ENCODE peak calls at places on chromosomes 3 and 15, in seven cellular contexts. P is PC-3; O is CD8-positive, alpha-beta T cell; X is tibial artery; K is astrocyte; B is brain microvascular endothelial cell; Q is heart right ventricle. H is an unnamed sample.

GRCh38 chr3:149813367-149814281 is 609 bp downstream of the RNF13 start:
- DNase-seq in O (no peak), P (peak; percentile 61), Q (no peak), X (no peak), B (peak; percentile 42), K (peak; percentile 39), H (no peak)

GRCh38 chr3:195770081-195770840 is 41.5 kb downstream of the MUC4 start:
- DNase-seq in B (no peak), Q (no peak), O (no peak), P (no peak), K (no peak), X (no peak), H (no peak)

GRCh38 chr3:122785231-122785630 is 8.4 kb downstream of the HSPBAP1 start:
- DNase-seq in B (no peak), O (no peak), Q (no peak), X (no peak), K (no peak), P (peak; percentile 38), H (no peak)

GRCh38 chr15:96285306-96285705 is 45.2 kb upstream of the NR2F2 start:
- DNase-seq in K (peak; percentile 100), Q (no peak), O (no peak), X (no peak), B (peak; percentile 99), P (no peak), H (peak; percentile 97)

GRCh38 chr3:161969867-161970266 is 473.3 kb downstream of the OTOL1 start:
- DNase-seq in P (peak; percentile 28), K (peak; percentile 6), X (no peak), O (no peak), Q (no peak), B (no peak), H (no peak)

GRCh38 chr3:72630614-72631344 is 217.5 kb downstream of the SHQ1 start:
- DNase-seq in X (no peak), Q (no peak), P (no peak), O (no peak), B (no peak), K (no peak), H (no peak)

GRCh38 chr15:51077565-51078153 is 17.0 kb downstream of the TNFAIP8L3 start:
- DNase-seq in X (peak; percentile 89), O (peak; percentile 25), P (no peak), K (no peak), Q (peak; percentile 71), B (peak; percentile 9), H (no peak)

GRCh38 chr15:72227720-72228119 is 3.3 kb downstream of the PKM start:
- DNase-seq in B (no peak), P (peak; percentile 23), K (no peak), X (peak; percentile 37), O (no peak), Q (no peak), H (no peak)

GRCh38 chr3:41705893-41706292 is 256.0 kb downstream of the ULK4 start:
- DNase-seq in Q (no peak), K (no peak), O (no peak), X (no peak), P (no peak), B (no peak), H (no peak)

GRCh38 chr3:120461416-120461815 is 10.6 kb upstream of the FSTL1 start:
- DNase-seq in X (no peak), P (no peak), K (no peak), O (no peak), B (no peak), Q (no peak), H (no peak)

GRCh38 chr3:120460217-120460616 is 9.4 kb upstream of the FSTL1 start:
- DNase-seq in P (no peak), B (no peak), O (no peak), K (no peak), X (no peak), Q (no peak), H (no peak)

GRCh38 chr3:120459196-120459595 is 8.4 kb upstream of the FSTL1 start:
- DNase-seq in O (no peak), B (no peak), Q (no peak), K (no peak), P (no peak), X (no peak), H (no peak)

GRCh38 chr3:120460862-120461261 is 10.1 kb upstream of the FSTL1 start:
- DNase-seq in K (no peak), B (no peak), O (no peak), Q (no peak), X (no peak), P (no peak), H (no peak)

DNA sequence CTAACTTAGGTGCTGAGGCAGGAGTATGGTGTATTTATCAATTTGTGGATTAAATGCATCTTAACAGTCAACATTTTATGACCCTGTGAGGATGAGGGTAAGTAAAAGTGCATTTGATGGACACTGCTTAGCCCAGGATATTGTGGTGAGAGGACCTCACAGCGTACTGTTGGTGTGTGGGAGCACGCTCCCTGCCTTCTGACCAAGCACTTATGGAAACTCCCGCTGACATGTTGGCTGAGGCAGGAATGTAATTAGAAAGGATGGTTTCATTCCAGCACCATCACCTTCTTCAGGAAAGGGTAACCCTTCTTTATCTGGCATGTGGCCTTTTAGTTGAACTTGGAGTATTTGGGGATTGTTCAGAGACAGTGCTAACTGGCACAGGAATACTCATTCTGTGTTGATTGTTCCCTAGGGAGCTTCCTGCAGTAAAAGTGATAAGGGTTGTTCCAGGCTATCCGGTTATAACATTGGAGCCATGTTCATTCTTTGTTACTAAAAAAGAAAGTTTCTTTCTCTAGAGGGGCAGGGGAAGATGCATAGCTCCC is 11.7 kb upstream of the FSTL1 start:
- DNase-seq in B (no peak), K (no peak), O (no peak), X (no peak), P (no peak), Q (no peak), H (no peak)
- TF ChIP-seq CTCF in B (no peak), K (no peak), O (no peak), X (no peak), P (no peak), Q (no peak), H (no peak)

DNA sequence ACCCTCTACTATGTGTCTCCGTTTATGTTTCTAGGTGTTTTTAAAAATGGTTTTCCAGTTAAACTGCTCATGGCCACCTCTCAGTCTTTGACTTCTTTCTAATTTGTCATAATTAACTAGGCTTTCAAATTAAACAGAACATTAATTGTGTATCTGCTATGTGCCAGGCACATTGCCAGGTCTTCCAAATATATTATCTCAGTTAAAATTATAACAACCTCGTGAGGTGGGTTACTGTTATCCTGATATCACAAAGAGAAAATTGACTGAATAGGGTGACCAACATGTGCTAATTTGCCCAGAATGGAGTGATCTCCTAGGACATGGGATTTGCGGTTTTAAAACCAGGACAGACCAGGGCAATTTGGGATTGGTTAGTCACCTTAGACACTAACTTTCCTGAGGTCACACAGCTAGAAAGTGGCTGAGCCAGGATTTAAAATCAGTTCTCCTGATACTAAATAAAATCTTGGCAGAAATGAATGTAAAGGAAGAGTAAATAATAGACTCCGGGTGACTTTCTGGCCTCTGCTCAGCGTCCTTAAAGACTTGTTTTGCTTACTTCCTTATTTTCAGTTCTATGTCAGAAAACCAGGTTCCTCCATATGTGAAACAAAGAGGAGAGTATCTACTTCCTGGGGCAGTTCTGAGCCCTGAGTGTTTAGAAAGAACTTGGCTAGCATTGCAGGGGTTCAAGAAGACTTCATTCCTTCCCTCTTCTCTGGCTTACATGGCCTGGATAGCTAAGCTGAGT is 222.5 kb upstream of the TLE3 start:
- DNase-seq in K (no peak), P (no peak), Q (no peak), X (no peak), O (no peak), B (no peak), H (no peak)
- H3K27ac ChIP-seq in K (no peak overlapping the region), P (no peak overlapping the region), Q (no peak overlapping the region), X (peak overlapping the region; percentile 26), O (no peak overlapping the region), B (no peak overlapping the region), H (no peak overlapping the region)

GRCh38 chr15:60936186-60936585 is 292.9 kb downstream of the RORA start:
- DNase-seq in B (no peak), P (no peak), Q (no peak), X (no peak), O (no peak), K (no peak), H (no peak)

GRCh38 chr15:60933914-60934885 is 294.9 kb downstream of the RORA start:
- DNase-seq in X (no peak), Q (no peak), B (no peak), P (no peak), K (peak; percentile 8), O (no peak), H (no peak)

GRCh38 chr15:60935130-60935529 is 294.0 kb downstream of the RORA start:
- DNase-seq in O (no peak), X (no peak), P (no peak), Q (no peak), K (no peak), B (no peak), H (no peak)

GRCh38 chr15:60928987-60929386 is 300.1 kb downstream of the RORA start:
- DNase-seq in Q (no peak), P (no peak), O (no peak), K (no peak), B (no peak), X (no peak), H (no peak)

DNA sequence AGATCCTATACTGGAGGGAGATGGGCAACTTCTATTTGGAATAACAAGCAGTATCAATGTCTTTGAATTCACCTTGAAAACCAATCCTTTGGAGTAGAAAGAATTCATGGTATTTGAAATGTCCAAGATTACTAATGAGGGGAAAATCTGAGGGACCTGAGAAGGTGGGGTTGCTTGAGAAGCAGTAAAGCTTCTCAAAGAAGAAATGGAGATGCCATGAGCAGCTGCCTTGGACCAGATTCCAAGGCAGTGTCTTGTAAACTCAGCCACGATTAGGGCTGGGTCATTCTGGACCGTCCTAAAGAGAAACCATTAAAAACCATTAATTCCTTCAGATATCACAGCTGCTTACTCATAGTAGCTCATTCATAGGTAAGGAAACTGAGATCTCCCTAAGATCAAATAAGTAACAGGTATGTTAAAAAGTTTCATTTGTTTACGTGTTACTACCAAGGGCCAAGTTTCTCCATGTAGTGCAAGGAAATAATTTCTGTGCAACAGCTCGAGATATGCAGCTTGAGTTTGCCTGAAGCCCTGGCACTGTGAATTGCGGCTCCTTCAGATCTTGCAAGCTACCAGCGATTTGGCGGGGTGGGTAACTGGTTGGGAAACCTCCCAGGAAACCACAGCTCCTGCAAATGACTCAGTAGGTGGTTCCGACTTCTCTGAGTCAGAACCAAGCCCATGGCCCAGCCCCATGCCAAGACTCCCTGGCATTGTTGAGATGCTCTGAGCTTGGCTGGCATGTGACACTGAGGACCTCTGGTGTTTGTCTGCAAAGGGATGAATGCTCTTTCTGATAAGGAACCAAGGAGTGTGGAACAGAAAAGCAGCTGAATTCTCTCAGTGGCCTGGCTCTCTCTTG is 296.8 kb downstream of the RORA start:
- DNase-seq in K (peak; percentile 70), X (peak; percentile 72), P (peak; percentile 88), Q (no peak), O (peak; percentile 34), B (no peak), H (no peak)
- TF ChIP-seq CTCF in K (no peak), X (peak; percentile 6), P (peak; percentile 65), Q (no peak), O (no peak), B (peak; percentile 26), H (no peak)

DNA sequence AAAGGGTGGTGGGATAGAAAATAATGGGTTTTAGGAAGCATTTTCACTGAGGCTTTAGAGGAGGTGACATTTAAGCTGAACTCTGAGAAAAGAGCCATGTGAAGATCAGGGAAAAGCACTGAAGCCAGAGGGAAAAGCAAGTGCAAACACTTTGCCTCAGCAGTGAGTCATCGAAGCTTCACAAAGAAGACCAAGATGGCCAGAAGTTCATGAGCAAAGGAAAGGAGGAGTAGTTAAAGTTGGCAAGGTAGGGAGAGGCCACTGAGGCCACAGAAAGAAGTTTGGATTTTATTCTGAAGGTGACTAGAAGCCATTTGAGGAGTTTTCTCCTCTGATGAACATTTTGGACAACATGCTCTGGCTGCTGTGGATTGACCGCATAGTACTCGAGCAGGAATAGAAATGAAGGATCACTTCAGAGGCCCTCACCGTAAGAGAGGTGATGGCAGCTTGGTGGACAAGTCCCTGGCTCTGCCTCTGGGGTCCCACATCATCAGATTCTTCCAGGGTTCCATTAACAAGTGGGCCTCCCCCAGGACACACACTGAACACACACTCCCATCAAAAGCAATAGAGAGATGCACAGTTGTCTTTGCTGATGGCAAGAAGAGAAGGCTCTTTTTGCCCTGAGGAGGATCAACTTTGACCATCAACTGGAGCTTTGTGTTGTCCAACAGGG is 75.5 kb downstream of the TOP2B start:
- DNase-seq in P (peak; percentile 33), Q (no peak), X (no peak), B (no peak), K (peak; percentile 29), O (no peak), H (no peak)
- H3K27ac ChIP-seq in P (no peak overlapping the region), Q (peak overlapping the region; percentile 68), X (peak overlapping the region; percentile 43), B (peak overlapping the region; percentile 75), K (peak overlapping the region; percentile 19), O (no peak overlapping the region), H (no peak overlapping the region)